ENCODE peak calls at places on chromosome 20, in ten cellular contexts. E is activated CD8-positive, alpha-beta T cell treated with anti-CD3 and anti-CD28 coated beads for 36 hours; T is central memory CD8-positive, alpha-beta T cell; O is heart right ventricle; I is stimulated activated CD4-positive, alpha-beta T cell treated with anti-CD3 and anti-CD28 coated beads, Interleukin-2, amount 100 ng/mL, for 24 hours; C is NCI-H1930; P is NCI-H524; F is NCI-H774; Z is HFFc6; X is NCI-H2107. V is an unnamed sample.
A peak's percentile ranks its signal among the peaks of the same experiment; 100 is the strongest.

GRCh38 chr20:10553326-10553984 is 118.3 kb downstream of the SLX4IP start:
- DNase-seq in P (peak; percentile 69), Z (peak; percentile 53), T (no peak), E (peak; percentile 74), C (peak; percentile 32), O (peak; percentile 55), I (peak; percentile 44), X (no peak), F (peak; percentile 33), V (no peak)

GRCh38 chr20:21145424-21145823 is 19.5 kb downstream of the KIZ start:
- DNase-seq in I (no peak), F (no peak), C (no peak), T (no peak), X (no peak), P (no peak), Z (no peak), O (no peak), E (no peak), V (no peak)

GRCh38 chr20:19252670-19253120 is 40.3 kb downstream of the SLC24A3 start:
- DNase-seq in F (no peak), P (no peak), T (no peak), C (no peak), E (no peak), X (no peak), Z (peak; percentile 12), I (no peak), O (no peak), V (no peak)

GRCh38 chr20:50197463-50197862 is 6.8 kb downstream of the CEBPB start:
- DNase-seq in Z (no peak), T (no peak), O (no peak), E (no peak), C (no peak), F (no peak), P (no peak), X (no peak), I (no peak), V (no peak)

GRCh38 chr20:38703526-38703925 is 20.8 kb upstream of the SLC32A1 start:
- DNase-seq in P (no peak), C (no peak), I (no peak), X (no peak), O (no peak), E (no peak), Z (no peak), T (no peak), F (no peak), V (no peak)

GRCh38 chr20:40897177-40897700 is 131.4 kb upstream of the TOP1 start:
- DNase-seq in X (no peak), O (no peak), Z (peak; percentile 9), F (no peak), P (peak; percentile 81), E (no peak), C (no peak), T (no peak), I (no peak), V (no peak)

GRCh38 chr20:50020283-50020682 is 37.5 kb downstream of the SNAI1 start:
- DNase-seq in I (no peak), E (peak; percentile 37), C (no peak), T (no peak), O (no peak), X (no peak), P (no peak), Z (peak; percentile 36), F (no peak), V (peak; percentile 89)

GRCh38 chr20:23318347-23318746 is 32.2 kb upstream of the NXT1 start:
- DNase-seq in X (no peak), Z (no peak), T (no peak), O (no peak), C (no peak), P (no peak), F (no peak), E (no peak), I (no peak), V (no peak)

GRCh38 chr20:12798286-12798685 is 210.5 kb upstream of the SPTLC3 start:
- DNase-seq in X (no peak), O (no peak), T (no peak), E (no peak), I (no peak), Z (no peak), P (no peak), C (no peak), F (no peak), V (no peak)

GRCh38 chr20:20411841-20412240 is 43.9 kb downstream of the INSM1 start:
- DNase-seq in C (no peak), Z (no peak), T (no peak), E (no peak), I (no peak), X (no peak), O (no peak), F (no peak), P (peak; percentile 83), V (no peak)

GRCh38 chr20:48017504-48017903 is 232.2 kb upstream of the SULF2 start:
- DNase-seq in E (no peak), F (no peak), Z (no peak), I (no peak), P (no peak), X (no peak), C (no peak), T (no peak), O (no peak), V (no peak)

GRCh38 chr20:23336476-23336875 is 14.1 kb upstream of the NXT1 start:
- DNase-seq in E (no peak), C (no peak), T (no peak), O (no peak), I (no peak), X (no peak), P (no peak), F (no peak), Z (no peak), V (no peak)

GRCh38 chr20:17014217-17014616 is 212.6 kb upstream of the PCSK2 start:
- DNase-seq in I (no peak), T (no peak), P (peak; percentile 72), E (no peak), F (no peak), Z (no peak), C (no peak), X (no peak), O (no peak), V (no peak)

GRCh38 chr20:50342638-50343102 is 152.0 kb downstream of the CEBPB start:
- DNase-seq in Z (no peak), X (no peak), T (no peak), C (no peak), F (no peak), E (no peak), P (no peak), O (no peak), I (no peak), V (no peak)

GRCh38 chr20:54208492-54209044 is 681 bp downstream of the PFDN4 start:
- DNase-seq in E (peak; percentile 34), T (no peak), X (no peak), P (no peak), Z (peak; percentile 52), F (no peak), I (peak; percentile 41), C (no peak), O (no peak), V (no peak)

GRCh38 chr20:33882018-33882417 is 70.9 kb downstream of the CHMP4B start:
- DNase-seq in T (no peak), Z (no peak), P (peak; percentile 25), E (no peak), I (no peak), O (no peak), X (no peak), C (no peak), F (no peak), V (no peak)

GRCh38 chr20:62303049-62303326 is 191 bp downstream of the ADRM1 start:
- DNase-seq in Z (no peak), X (no peak), C (no peak), T (no peak), I (no peak), F (no peak), P (no peak), O (no peak), E (no peak), V (no peak)

GRCh38 chr20:35200255-35200654 is 26.2 kb upstream of the MMP24 start:
- DNase-seq in O (no peak), C (no peak), T (no peak), I (no peak), X (no peak), F (no peak), P (no peak), Z (peak; percentile 75), E (no peak), V (peak; percentile 55)

GRCh38 chr20:14142171-14142570 is 146.9 kb downstream of the MACROD2 start:
- DNase-seq in F (peak; percentile 72), P (peak; percentile 79), E (peak; percentile 3), T (no peak), Z (no peak), X (peak; percentile 30), C (peak; percentile 48), I (no peak), O (no peak), V (peak; percentile 59)

GRCh38 chr20:2756056-2756611 is 44.3 kb downstream of the CPXM1 start:
- DNase-seq in E (peak; percentile 28), Z (no peak), T (no peak), P (peak; percentile 55), C (no peak), X (no peak), I (no peak), O (no peak), F (no peak), V (no peak)

GRCh38 chr20:31475032-31475431 is at the start of the genes DEFB124 and REM1:
- DNase-seq in P (no peak), O (peak; percentile 72), I (no peak), E (no peak), F (no peak), X (no peak), C (no peak), Z (no peak), T (no peak), V (no peak)

GRCh38 chr20:42272516-42272915 is 654.3 kb upstream of the CHD6 start:
- DNase-seq in P (no peak), X (no peak), T (no peak), I (no peak), Z (no peak), O (no peak), C (no peak), E (no peak), F (no peak), V (no peak)

GRCh38 chr20:4130404-4131189 is 115.2 kb upstream of the RNF24 start:
- DNase-seq in Z (peak; percentile 41), T (no peak), X (no peak), I (peak; percentile 57), E (peak; percentile 92), F (no peak), O (no peak), C (no peak), P (no peak), V (no peak)

GRCh38 chr20:51562027-51562333 is 19.5 kb upstream of the NFATC2 start:
- DNase-seq in X (no peak), O (no peak), T (no peak), C (no peak), Z (peak; percentile 25), F (no peak), E (no peak), P (no peak), I (no peak), V (no peak)